ENCODE peak calls at places on chromosomes 6 and 20, in nine cellular contexts. G is A673; F is PC-3; N is A549; L is right cardiac atrium; O is iPS DF 6.9; P is CD8-positive, alpha-beta memory T cell; U is DND-41; B is left lung. X is an unnamed sample.

GRCh38 chr20:62961310-62961783 is 8.8 kb downstream of the SLC17A9 start:
- DNase-seq in G (no peak), F (no peak), N (no peak), L (no peak), O (no peak), P (no peak), U (no peak), B (peak; percentile 63), X (no peak)

GRCh38 chr6:152087096-152087495 is 279.6 kb downstream of the ESR1 start:
- DNase-seq in G (no peak), F (peak; percentile 49), N (no peak), L (no peak), O (no peak), P (no peak), U (no peak), B (no peak), X (no peak)

GRCh38 chr6:161204866-161205557 is 68.8 kb downstream of the AGPAT4 start:
- DNase-seq in G (no peak), F (no peak), N (no peak), L (no peak), O (no peak), P (no peak), U (no peak), B (no peak), X (no peak)

GRCh38 chr6:38346291-38347079 is 293.2 kb downstream of the BTBD9 start:
- DNase-seq in G (peak; percentile 76), F (peak; percentile 16), N (no peak), L (no peak), O (no peak), P (no peak), U (no peak), B (no peak), X (no peak)

GRCh38 chr20:2238601-2239000 is 57.2 kb upstream of the TGM3 start:
- DNase-seq in G (no peak), F (no peak), N (no peak), L (no peak), O (no peak), P (no peak), U (no peak), B (no peak), X (no peak)

GRCh38 chr20:59022754-59023153 is 3.5 kb downstream of the TUBB1 start:
- DNase-seq in G (no peak), F (no peak), N (no peak), L (no peak), O (no peak), P (no peak), U (no peak), B (no peak), X (no peak)

GRCh38 chr6:24520929-24521546 is 26.3 kb downstream of the ALDH5A1 start:
- DNase-seq in G (peak; percentile 62), F (peak; percentile 67), N (peak; percentile 48), L (peak; percentile 77), O (peak; percentile 37), P (peak; percentile 54), U (peak; percentile 19), B (peak; percentile 80), X (peak; percentile 13)

GRCh38 chr20:60071965-60072364 is 113.7 kb downstream of the CDH26 start:
- DNase-seq in G (no peak), F (peak; percentile 82), N (no peak), L (no peak), O (no peak), P (no peak), U (no peak), B (no peak), X (no peak)

GRCh38 chr6:159267165-159267564 is 98.0 kb downstream of the FNDC1 start:
- DNase-seq in G (peak; percentile 35), F (peak; percentile 28), N (no peak), L (no peak), O (no peak), P (no peak), U (peak; percentile 52), B (no peak), X (no peak)

GRCh38 chr20:51495921-51496545 is 46.5 kb downstream of the NFATC2 start:
- DNase-seq in G (no peak), F (no peak), N (no peak), L (no peak), O (no peak), P (no peak), U (no peak), B (no peak), X (no peak)

GRCh38 chr6:98976674-98977365 is 29.1 kb upstream of the FBXL4 start:
- DNase-seq in G (no peak), F (no peak), N (no peak), L (no peak), O (no peak), P (no peak), U (no peak), B (no peak), X (no peak)

GRCh38 chr6:70282906-70283461 is 19.9 kb downstream of the COL9A1 start:
- DNase-seq in G (no peak), F (no peak), N (no peak), L (peak; percentile 43), O (peak; percentile 43), P (no peak), U (no peak), B (no peak), X (no peak)

GRCh38 chr6:142700676-142701185 is 244.2 kb downstream of the HIVEP2 start:
- DNase-seq in G (no peak), F (no peak), N (no peak), L (no peak), O (no peak), P (no peak), U (no peak), B (no peak), X (no peak)

GRCh38 chr6:142700032-142700431 is 244.9 kb downstream of the HIVEP2 start:
- DNase-seq in G (no peak), F (no peak), N (no peak), L (no peak), O (no peak), P (no peak), U (no peak), B (no peak), X (no peak)

GRCh38 chr6:142705054-142705453 is 239.9 kb downstream of the HIVEP2 start:
- DNase-seq in G (no peak), F (no peak), N (no peak), L (no peak), O (no peak), P (no peak), U (no peak), B (no peak), X (no peak)

GRCh38 chr6:142699391-142699790 is 245.6 kb downstream of the HIVEP2 start:
- DNase-seq in G (no peak), F (no peak), N (no peak), L (no peak), O (no peak), P (no peak), U (no peak), B (no peak), X (no peak)

GRCh38 chr6:142702501-142703460 is 242.2 kb downstream of the HIVEP2 start:
- DNase-seq in G (peak; percentile 49), F (no peak), N (no peak), L (peak; percentile 69), O (no peak), P (no peak), U (no peak), B (peak; percentile 79), X (no peak)
- H3K4me3 ChIP-seq in G (no peak overlapping the region), F (no peak overlapping the region), N (no peak overlapping the region), L (no peak overlapping the region), O (no peak overlapping the region), P (no peak overlapping the region), U (no peak overlapping the region), B (no peak overlapping the region), X (no peak overlapping the region)

GRCh38 chr6:163904161-163904560 is 489.6 kb downstream of the QKI start:
- DNase-seq in G (no peak), F (no peak), N (no peak), L (no peak), O (no peak), P (no peak), U (no peak), B (no peak), X (no peak)
- H3K4me1 ChIP-seq in G (no peaks in the 10 kb centered on the region), F (no peaks in the 10 kb centered on the region), N (no peaks in the 10 kb centered on the region), L (no peaks in the 10 kb centered on the region), O (no peaks in the 10 kb centered on the region), P (no peaks in the 10 kb centered on the region), U (no peaks in the 10 kb centered on the region), B (no peaks in the 10 kb centered on the region), X (no peaks in the 10 kb centered on the region)

DNA sequence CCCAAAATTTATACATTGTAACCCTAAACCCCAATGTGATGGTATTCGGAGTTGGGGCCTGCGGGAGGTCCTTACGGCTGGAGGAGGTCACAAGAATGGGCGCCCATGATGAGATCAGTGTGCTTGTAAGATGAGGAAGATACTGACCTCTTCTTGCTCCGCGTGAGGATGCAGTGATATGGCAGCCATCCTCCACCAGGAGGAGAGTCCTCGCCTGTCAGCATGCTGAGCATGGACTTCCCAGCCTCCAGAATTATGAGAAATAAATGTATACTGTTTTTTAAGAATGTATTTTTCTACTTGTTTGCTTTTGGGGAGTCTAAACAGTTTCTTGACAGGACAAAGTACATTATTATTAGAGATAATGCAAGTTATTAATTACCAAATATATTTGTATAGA is 8.7 kb upstream of the SYNDIG1 start:
- DNase-seq in G (no peak), F (no peak), N (no peak), L (no peak), O (no peak), P (no peak), U (no peak), B (no peak), X (no peak)
- H3K27ac ChIP-seq in G (no peak overlapping the region), F (no peak overlapping the region), N (no peak overlapping the region), L (no peak overlapping the region), O (no peak overlapping the region), P (no peak overlapping the region), U (no peak overlapping the region), B (no peak overlapping the region), X (no peak overlapping the region)

GRCh38 chr6:31654574-31655348 is 933 bp upstream of the APOM start:
- DNase-seq in G (no peak), F (no peak), N (no peak), L (no peak), O (no peak), P (no peak), U (no peak), B (no peak), X (no peak)
- H3K4me3 ChIP-seq in G (no peak overlapping the region), F (no peak overlapping the region), N (no peak overlapping the region), L (no peak overlapping the region), O (no peak overlapping the region), P (no peak overlapping the region), U (no peak overlapping the region), B (no peak overlapping the region), X (no peak overlapping the region)

X was measured in CD4-positive, alpha-beta memory T cell.